ENCODE peak calls at places on chromosomes 3 and 15, in four cellular contexts. E is T-helper 1 cell; N is NCI-H1105; K is effector memory CD4-positive, alpha-beta T cell. Y is an unnamed sample.

GRCh38 chr3:157088506-157089454 is 71.2 kb downstream of the CCNL1 start:
- DNase-seq in E (peak; percentile 92), N (no peak), K (peak; percentile 86), Y (no peak)

GRCh38 chr3:139893264-139893962 is 41.6 kb upstream of the CLSTN2 start:
- DNase-seq in E (no peak), N (no peak), K (no peak), Y (peak; percentile 39)

GRCh38 chr3:17384567-17385296 is 357.7 kb downstream of the TBC1D5 start:
- DNase-seq in E (no peak), N (no peak), K (no peak), Y (no peak)

GRCh38 chr15:68314563-68314962 is 37.0 kb downstream of the FEM1B start:
- DNase-seq in E (no peak), N (no peak), K (no peak), Y (no peak)

GRCh38 chr3:36891651-36892268 is 53.1 kb downstream of the TRANK1 start:
- DNase-seq in E (no peak), N (no peak), K (no peak), Y (no peak)

GRCh38 chr3:51799879-51800757 is 21.1 kb upstream of the IQCF6 start:
- DNase-seq in E (no peak), N (peak; percentile 9), K (no peak), Y (peak; percentile 55)

GRCh38 chr3:27378331-27378730 is 9.1 kb upstream of the NEK10 start:
- DNase-seq in E (no peak), N (no peak), K (no peak), Y (no peak)

GRCh38 chr3:182740710-182741109 is 52.6 kb upstream of the ATP11B start:
- DNase-seq in E (no peak), N (no peak), K (no peak), Y (peak; percentile 13)

GRCh38 chr15:68729789-68730201 is 90.9 kb downstream of the ANP32A start:
- DNase-seq in E (no peak), N (no peak), K (no peak), Y (no peak)

GRCh38 chr3:195385526-195385925 is 57.3 kb downstream of the ACAP2 start:
- DNase-seq in E (no peak), N (no peak), K (no peak), Y (no peak)

GRCh38 chr3:63580151-63580550 is 72.3 kb upstream of the SNTN start:
- DNase-seq in E (no peak), N (no peak), K (no peak), Y (no peak)

Y was measured in NCI-H1417.